ENCODE peak calls at places on chromosomes 3 and 15, in eight cellular contexts. Z is HepG2, H is stomach, F is transverse colon, P is K562, N is HCT116, C is spleen, J is endothelial cell of umbilical vein. R is an unnamed sample.

GRCh38 chr15:41969851-41970431 is 2.4 kb downstream of the EHD4 start:
- DNase-seq in Z (no peak), H (peak; percentile 25), F (peak; percentile 19), P (no peak), N (no peak), C (peak; percentile 60), J (peak; percentile 41), R (no peak)

GRCh38 chr3:72657666-72658065 is 190.6 kb downstream of the SHQ1 start:
- DNase-seq in Z (peak; percentile 40), H (no peak), F (no peak), P (peak; percentile 41), N (no peak), C (no peak), J (no peak), R (no peak)

GRCh38 chr3:108554233-108554632 is 35.0 kb downstream of the CIP2A start:
- DNase-seq in Z (no peak), H (no peak), F (no peak), P (no peak), N (no peak), C (no peak), J (no peak), R (no peak)

GRCh38 chr3:187878776-187879524 is 133.7 kb upstream of the BCL6 start:
- DNase-seq in Z (no peak), H (no peak), F (no peak), P (no peak), N (no peak), C (no peak), J (no peak), R (no peak)

GRCh38 chr3:120129041-120129440 is 34.8 kb upstream of the GSK3B start:
- DNase-seq in Z (no peak), H (no peak), F (no peak), P (no peak), N (no peak), C (no peak), J (no peak), R (no peak)

GRCh38 chr15:31786360-31786759 is 244.0 kb upstream of the CHRNA7 start:
- DNase-seq in Z (no peak), H (no peak), F (no peak), P (no peak), N (no peak), C (no peak), J (no peak), R (no peak)

GRCh38 chr3:171446801-171447578 is 13.2 kb downstream of the TNIK start:
- DNase-seq in Z (no peak), H (no peak), F (no peak), P (peak; percentile 83), N (peak; percentile 84), C (no peak), J (peak; percentile 83), R (no peak)

GRCh38 chr15:37824717-37825382 is 109.6 kb upstream of the TMCO5A start:
- DNase-seq in Z (peak; percentile 2), H (no peak), F (no peak), P (peak; percentile 23), N (peak; percentile 21), C (no peak), J (peak; percentile 15), R (no peak)

DNA sequence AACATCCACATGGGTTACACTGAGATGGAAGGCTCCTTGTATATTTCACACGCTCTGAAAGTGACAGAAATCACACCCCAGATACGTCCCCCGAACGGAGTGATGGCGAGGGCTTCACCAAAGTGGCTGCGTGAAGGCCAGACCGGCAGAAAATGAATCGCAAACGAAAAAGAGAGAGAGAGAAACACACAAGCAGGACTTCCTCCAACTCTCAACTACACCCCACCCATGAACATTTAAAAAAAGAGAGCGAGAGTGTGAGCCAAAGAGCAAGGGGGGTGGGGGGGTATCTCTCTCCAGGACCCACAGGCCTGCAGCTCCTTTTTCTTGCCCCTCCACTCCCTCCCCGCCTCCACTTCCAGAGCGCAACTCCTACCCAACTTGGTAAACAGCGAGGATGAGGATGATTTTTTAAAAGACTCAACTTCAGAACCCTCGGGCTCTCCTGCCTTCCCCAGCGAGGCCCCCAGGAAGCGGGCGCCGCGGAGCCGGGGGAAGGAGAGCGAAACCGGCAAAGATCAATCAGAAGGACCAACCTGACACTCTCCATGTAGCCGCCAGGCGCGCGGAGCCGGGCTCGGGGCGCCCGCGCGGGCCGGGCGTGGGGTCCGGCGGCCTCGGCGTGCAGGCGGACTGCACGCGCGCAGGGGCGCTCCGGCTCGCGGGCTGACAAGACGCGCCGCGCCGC is 519.1 kb downstream of the FOXP1 start:
- DNase-seq in Z (peak; percentile 63), H (peak; percentile 57), F (peak; percentile 62), P (peak; percentile 40), N (no peak), C (peak; percentile 90), J (peak; percentile 76), R (no peak)
- TF ChIP-seq POLR2A in Z (no peak), H (no peak), F (peak; percentile 61), P (no peak), N (no peak), C (no peak), J (peak; percentile 24), R (no peak)

DNA sequence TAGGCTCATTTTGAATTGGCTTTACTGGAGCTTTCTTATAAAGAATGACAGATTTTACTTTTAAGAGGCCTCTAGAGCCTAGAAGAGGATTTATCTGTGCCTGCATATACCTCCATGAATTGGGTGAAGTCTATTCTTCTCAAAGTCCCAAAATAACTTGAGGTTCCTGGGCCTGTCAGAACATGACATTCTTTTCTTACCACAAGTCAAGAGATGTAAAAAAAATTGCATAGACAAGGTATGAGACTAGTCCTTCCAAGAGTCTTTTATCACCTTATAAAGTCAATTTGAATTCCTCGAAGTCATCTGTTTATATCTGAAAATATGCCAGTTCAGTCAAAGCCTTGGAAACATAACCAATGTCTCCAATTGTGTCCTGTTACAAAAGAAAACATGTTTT is 17.2 kb upstream of the CD200 start:
- DNase-seq in Z (no peak), H (no peak), F (no peak), P (no peak), N (no peak), C (no peak), J (no peak), R (no peak)
- H3K4me1 ChIP-seq in Z (no peaks in the 10 kb centered on the region), H (no peaks in the 10 kb centered on the region), F (no peaks in the 10 kb centered on the region), P (no peaks in the 10 kb centered on the region), N (no peaks in the 10 kb centered on the region), C (peaks cover 5% of the 10 kb centered on the region), J (no peaks in the 10 kb centered on the region), R (peaks cover 10% of the 10 kb centered on the region)

GRCh38 chr3:124705552-124705951 is 24.7 kb upstream of the UMPS start:
- DNase-seq in Z (no peak), H (no peak), F (no peak), P (no peak), N (no peak), C (no peak), J (no peak), R (no peak)
- TF ChIP-seq POLR2AphosphoS5 in Z (no peak), H (no peak), F (no peak), P (no peak), N (no peak), C (no peak), J (no peak), R (no peak)

GRCh38 chr15:43105778-43106485 is at the start of gene UBR1:
- DNase-seq in Z (peak; percentile 82), H (peak; percentile 90), F (peak; percentile 92), P (peak; percentile 96), N (peak; percentile 87), C (peak; percentile 98), J (peak; percentile 89), R (peak; percentile 97)
- TF ChIP-seq POLR2A in Z (peak; percentile 73), H (no peak), F (peak; percentile 68), P (peak; percentile 92), N (peak; percentile 51), C (no peak), J (peak; percentile 67), R (peak; percentile 19)

DNA sequence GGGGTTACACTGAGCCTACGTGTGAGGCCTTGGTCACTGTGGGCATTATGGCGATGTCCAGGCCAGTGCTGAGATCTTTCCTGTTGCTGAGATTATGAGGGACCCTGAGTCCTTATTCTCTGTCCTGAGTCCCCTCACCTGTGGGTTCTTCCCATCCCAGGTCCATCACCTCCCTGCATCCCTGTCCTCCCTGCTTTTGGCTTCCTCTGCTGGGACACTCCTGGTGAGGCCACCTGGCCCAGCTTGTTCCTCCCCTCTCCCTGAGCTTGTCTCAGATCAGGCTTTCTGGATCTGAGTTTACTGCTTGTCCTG is 36.1 kb downstream of the AMOTL2 start:
- DNase-seq in Z (no peak), H (no peak), F (no peak), P (no peak), N (no peak), C (no peak), J (no peak), R (no peak)
- H3K4me1 ChIP-seq in Z (peaks cover 83% of the 10 kb centered on the region), H (peaks cover 24% of the 10 kb centered on the region), F (peaks cover 11% of the 10 kb centered on the region), P (no peaks in the 10 kb centered on the region), N (peaks cover 50% of the 10 kb centered on the region), C (peaks cover 18% of the 10 kb centered on the region), J (peaks cover 6% of the 10 kb centered on the region), R (peaks cover 59% of the 10 kb centered on the region)

GRCh38 chr15:67863442-67863987 is 23.7 kb upstream of the RNU6-1 start:
- DNase-seq in Z (peak; percentile 66), H (peak; percentile 87), F (peak; percentile 81), P (peak; percentile 88), N (peak; percentile 46), C (peak; percentile 96), J (peak; percentile 65), R (no peak)
- TF ChIP-seq POLR2AphosphoS5 in Z (peak; percentile 54), H (peak; percentile 33), F (no peak), P (no peak), N (peak; percentile 45), C (peak; percentile 59), J (no peak), R (peak; percentile 77)

GRCh38 chr15:90932660-90932991 is 277 bp upstream of the HDDC3 start:
- DNase-seq in Z (no peak), H (no peak), F (no peak), P (no peak), N (no peak), C (no peak), J (no peak), R (no peak)

GRCh38 chr15:90933310-90933709 is 961 bp upstream of the HDDC3 start:
- DNase-seq in Z (no peak), H (no peak), F (no peak), P (peak; percentile 57), N (no peak), C (no peak), J (no peak), R (no peak)

GRCh38 chr15:90936823-90937222 is 1.7 kb downstream of the UNC45A start:
- DNase-seq in Z (no peak), H (no peak), F (no peak), P (no peak), N (no peak), C (no peak), J (no peak), R (no peak)

GRCh38 chr15:90934256-90934948 is 683 bp upstream of the UNC45A start:
- DNase-seq in Z (peak; percentile 81), H (peak; percentile 90), F (peak; percentile 93), P (peak; percentile 93), N (peak; percentile 77), C (peak; percentile 95), J (peak; percentile 73), R (peak; percentile 95)

DNA sequence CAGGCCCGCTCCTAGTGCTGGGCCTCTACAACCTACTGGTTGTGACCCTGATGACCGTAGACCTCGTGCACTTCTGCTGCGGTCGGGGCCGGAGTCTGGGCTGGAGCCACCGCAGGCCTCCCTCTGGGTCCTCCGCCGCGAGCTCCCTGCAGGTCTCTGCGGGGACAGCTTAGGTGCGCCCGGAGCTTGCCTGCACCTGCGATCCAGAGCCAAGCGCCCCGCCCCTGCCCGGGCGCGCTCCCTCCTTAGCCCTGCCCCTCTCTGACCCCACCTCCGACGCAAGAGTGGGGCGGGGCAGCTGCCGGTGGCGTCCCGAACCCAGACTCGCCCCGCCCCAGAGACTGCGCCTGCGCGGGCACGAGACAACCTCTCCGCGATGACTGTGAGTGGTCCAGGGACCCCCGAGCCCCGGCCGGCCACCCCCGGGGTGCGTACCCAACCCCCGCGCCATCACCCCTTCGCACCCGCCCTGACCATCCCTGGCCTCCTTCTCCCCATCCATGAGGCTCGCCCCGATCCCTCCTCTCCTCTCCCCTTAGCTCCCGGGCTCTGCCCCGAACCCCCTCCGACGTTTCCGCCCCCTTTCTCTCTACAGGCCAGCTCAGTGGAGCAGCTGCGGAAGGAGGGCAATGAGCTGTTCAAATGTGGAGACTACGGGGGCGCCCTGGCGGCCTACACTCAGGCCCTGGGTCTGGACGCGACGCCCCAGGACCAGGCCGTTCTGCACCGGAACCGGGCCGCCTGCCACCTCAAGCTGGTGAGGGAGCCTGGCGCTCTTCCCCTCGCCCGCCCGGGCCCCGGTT is at the start of gene UNC45A:
- DNase-seq in Z (peak; percentile 78), H (peak; percentile 97), F (peak; percentile 97), P (peak; percentile 94), N (peak; percentile 76), C (peak; percentile 99), J (peak; percentile 87), R (peak; percentile 96)
- TF ChIP-seq POLR2A in Z (peak; percentile 54), H (peak; percentile 64), F (peak; percentile 94), P (peak; percentile 50), N (peak; percentile 67), C (peak; percentile 39), J (peak; percentile 62), R (no peak)